ENCODE peak calls at places on chromosome 19, in five cellular contexts. One of them, this sample, is unnamed.

GRCh38 chr19:40745402-40745780 is 4.9 kb downstream of the ACTMAP start:
- DNase-seq in activated T-helper 1 cell treated with Interleukin-2 at 50 U/mL for 16 hours: no peak
- DNase-seq in HEK293T: no peak
- DNase-seq in stimulated activated CD8-positive, alpha-beta memory T cell treated with anti-CD3 and anti-CD28 coated beads, Interleukin-12 subunit alpha, Interleukin-12 subunit beta, amount 100 ng/mL, for 4 hours: no peak
- DNase-seq in activated naive CD4-positive, alpha-beta T cell treated with Interleukin-2 at 50 U/mL for 16 hours: no peak
- DNase-seq in this sample: no peak

GRCh38 chr19:53333071-53333465 is 481 bp upstream of the ZNF845 start:
- DNase-seq in activated T-helper 1 cell treated with Interleukin-2 at 50 U/mL for 16 hours: no peak
- DNase-seq in activated naive CD4-positive, alpha-beta T cell treated with Interleukin-2 at 50 U/mL for 16 hours: peak; percentile 38
- DNase-seq in HEK293T: no peak
- DNase-seq in stimulated activated CD8-positive, alpha-beta memory T cell treated with anti-CD3 and anti-CD28 coated beads, Interleukin-12 subunit alpha, Interleukin-12 subunit beta, amount 100 ng/mL, for 4 hours: no peak
- DNase-seq in this sample: peak; percentile 16

GRCh38 chr19:33736158-33736557 is 60.5 kb upstream of the KCTD15 start:
- DNase-seq in activated T-helper 1 cell treated with Interleukin-2 at 50 U/mL for 16 hours: no peak
- DNase-seq in HEK293T: no peak
- DNase-seq in activated naive CD4-positive, alpha-beta T cell treated with Interleukin-2 at 50 U/mL for 16 hours: no peak
- DNase-seq in stimulated activated CD8-positive, alpha-beta memory T cell treated with anti-CD3 and anti-CD28 coated beads, Interleukin-12 subunit alpha, Interleukin-12 subunit beta, amount 100 ng/mL, for 4 hours: no peak
- DNase-seq in this sample: no peak

GRCh38 chr19:50522881-50523280 is 9.2 kb upstream of the ASPDH start:
- DNase-seq in activated T-helper 1 cell treated with Interleukin-2 at 50 U/mL for 16 hours: no peak
- DNase-seq in HEK293T: no peak
- DNase-seq in activated naive CD4-positive, alpha-beta T cell treated with Interleukin-2 at 50 U/mL for 16 hours: no peak
- DNase-seq in stimulated activated CD8-positive, alpha-beta memory T cell treated with anti-CD3 and anti-CD28 coated beads, Interleukin-12 subunit alpha, Interleukin-12 subunit beta, amount 100 ng/mL, for 4 hours: no peak
- DNase-seq in this sample: no peak

GRCh38 chr19:51339687-51340656 is 2.0 kb downstream of the VSIG10L start:
- DNase-seq in activated naive CD4-positive, alpha-beta T cell treated with Interleukin-2 at 50 U/mL for 16 hours: peak; percentile 94
- DNase-seq in activated T-helper 1 cell treated with Interleukin-2 at 50 U/mL for 16 hours: peak; percentile 72
- DNase-seq in HEK293T: peak; percentile 98
- DNase-seq in stimulated activated CD8-positive, alpha-beta memory T cell treated with anti-CD3 and anti-CD28 coated beads, Interleukin-12 subunit alpha, Interleukin-12 subunit beta, amount 100 ng/mL, for 4 hours: peak; percentile 83
- DNase-seq in this sample: peak; percentile 96

GRCh38 chr19:45667620-45668341 is at the start of gene GIPR:
- DNase-seq in activated naive CD4-positive, alpha-beta T cell treated with Interleukin-2 at 50 U/mL for 16 hours: peak; percentile 71
- DNase-seq in activated T-helper 1 cell treated with Interleukin-2 at 50 U/mL for 16 hours: peak; percentile 39
- DNase-seq in HEK293T: no peak
- DNase-seq in stimulated activated CD8-positive, alpha-beta memory T cell treated with anti-CD3 and anti-CD28 coated beads, Interleukin-12 subunit alpha, Interleukin-12 subunit beta, amount 100 ng/mL, for 4 hours: peak; percentile 36
- DNase-seq in this sample: peak; percentile 53

GRCh38 chr19:16726916-16727315 is 7.3 kb downstream of the NWD1 start:
- DNase-seq in stimulated activated CD8-positive, alpha-beta memory T cell treated with anti-CD3 and anti-CD28 coated beads, Interleukin-12 subunit alpha, Interleukin-12 subunit beta, amount 100 ng/mL, for 4 hours: no peak
- DNase-seq in activated naive CD4-positive, alpha-beta T cell treated with Interleukin-2 at 50 U/mL for 16 hours: no peak
- DNase-seq in HEK293T: no peak
- DNase-seq in activated T-helper 1 cell treated with Interleukin-2 at 50 U/mL for 16 hours: no peak
- DNase-seq in this sample: no peak

GRCh38 chr19:18895828-18896341 is at the start of gene CERS1:
- DNase-seq in activated T-helper 1 cell treated with Interleukin-2 at 50 U/mL for 16 hours: no peak
- DNase-seq in HEK293T: peak; percentile 72
- DNase-seq in stimulated activated CD8-positive, alpha-beta memory T cell treated with anti-CD3 and anti-CD28 coated beads, Interleukin-12 subunit alpha, Interleukin-12 subunit beta, amount 100 ng/mL, for 4 hours: no peak
- DNase-seq in activated naive CD4-positive, alpha-beta T cell treated with Interleukin-2 at 50 U/mL for 16 hours: no peak
- DNase-seq in this sample: no peak

GRCh38 chr19:48745208-48745995 is 1.3 kb downstream of the IZUMO1 start:
- DNase-seq in activated naive CD4-positive, alpha-beta T cell treated with Interleukin-2 at 50 U/mL for 16 hours: peak; percentile 51
- DNase-seq in HEK293T: peak; percentile 62
- DNase-seq in stimulated activated CD8-positive, alpha-beta memory T cell treated with anti-CD3 and anti-CD28 coated beads, Interleukin-12 subunit alpha, Interleukin-12 subunit beta, amount 100 ng/mL, for 4 hours: no peak
- DNase-seq in activated T-helper 1 cell treated with Interleukin-2 at 50 U/mL for 16 hours: no peak
- DNase-seq in this sample: peak; percentile 53

GRCh38 chr19:10219678-10220077 is 11.5 kb downstream of the S1PR2 start:
- DNase-seq in activated naive CD4-positive, alpha-beta T cell treated with Interleukin-2 at 50 U/mL for 16 hours: peak; percentile 41
- DNase-seq in HEK293T: peak; percentile 61
- DNase-seq in activated T-helper 1 cell treated with Interleukin-2 at 50 U/mL for 16 hours: no peak
- DNase-seq in stimulated activated CD8-positive, alpha-beta memory T cell treated with anti-CD3 and anti-CD28 coated beads, Interleukin-12 subunit alpha, Interleukin-12 subunit beta, amount 100 ng/mL, for 4 hours: no peak
- DNase-seq in this sample: no peak

GRCh38 chr19:39413903-39414608 is 1.6 kb downstream of the PLEKHG2 start:
- DNase-seq in activated T-helper 1 cell treated with Interleukin-2 at 50 U/mL for 16 hours: no peak
- DNase-seq in HEK293T: no peak
- DNase-seq in activated naive CD4-positive, alpha-beta T cell treated with Interleukin-2 at 50 U/mL for 16 hours: no peak
- DNase-seq in stimulated activated CD8-positive, alpha-beta memory T cell treated with anti-CD3 and anti-CD28 coated beads, Interleukin-12 subunit alpha, Interleukin-12 subunit beta, amount 100 ng/mL, for 4 hours: no peak
- DNase-seq in this sample: no peak

GRCh38 chr19:32566246-32566830 is 14.7 kb upstream of the PDCD5 start:
- DNase-seq in HEK293T: no peak
- DNase-seq in activated naive CD4-positive, alpha-beta T cell treated with Interleukin-2 at 50 U/mL for 16 hours: no peak
- DNase-seq in stimulated activated CD8-positive, alpha-beta memory T cell treated with anti-CD3 and anti-CD28 coated beads, Interleukin-12 subunit alpha, Interleukin-12 subunit beta, amount 100 ng/mL, for 4 hours: no peak
- DNase-seq in activated T-helper 1 cell treated with Interleukin-2 at 50 U/mL for 16 hours: no peak
- DNase-seq in this sample: no peak

GRCh38 chr19:8592231-8593009 is 15.2 kb upstream of the MYO1F start:
- DNase-seq in HEK293T: peak; percentile 96
- DNase-seq in activated naive CD4-positive, alpha-beta T cell treated with Interleukin-2 at 50 U/mL for 16 hours: peak; percentile 96
- DNase-seq in activated T-helper 1 cell treated with Interleukin-2 at 50 U/mL for 16 hours: peak; percentile 88
- DNase-seq in stimulated activated CD8-positive, alpha-beta memory T cell treated with anti-CD3 and anti-CD28 coated beads, Interleukin-12 subunit alpha, Interleukin-12 subunit beta, amount 100 ng/mL, for 4 hours: peak; percentile 86
- DNase-seq in this sample: no peak

GRCh38 chr19:6021878-6022569 is 44.1 kb upstream of the RANBP3 start:
- DNase-seq in activated naive CD4-positive, alpha-beta T cell treated with Interleukin-2 at 50 U/mL for 16 hours: peak; percentile 76
- DNase-seq in HEK293T: peak; percentile 86
- DNase-seq in activated T-helper 1 cell treated with Interleukin-2 at 50 U/mL for 16 hours: peak; percentile 51
- DNase-seq in stimulated activated CD8-positive, alpha-beta memory T cell treated with anti-CD3 and anti-CD28 coated beads, Interleukin-12 subunit alpha, Interleukin-12 subunit beta, amount 100 ng/mL, for 4 hours: peak; percentile 42
- DNase-seq in this sample: peak; percentile 17

GRCh38 chr19:42121666-42122069 is 10.6 kb downstream of the POU2F2 start:
- DNase-seq in stimulated activated CD8-positive, alpha-beta memory T cell treated with anti-CD3 and anti-CD28 coated beads, Interleukin-12 subunit alpha, Interleukin-12 subunit beta, amount 100 ng/mL, for 4 hours: peak; percentile 79
- DNase-seq in activated naive CD4-positive, alpha-beta T cell treated with Interleukin-2 at 50 U/mL for 16 hours: peak; percentile 85
- DNase-seq in activated T-helper 1 cell treated with Interleukin-2 at 50 U/mL for 16 hours: peak; percentile 71
- DNase-seq in HEK293T: no peak
- DNase-seq in this sample: no peak

GRCh38 chr19:7947939-7948338 is 4.5 kb upstream of the TIMM44 start:
- DNase-seq in activated T-helper 1 cell treated with Interleukin-2 at 50 U/mL for 16 hours: no peak
- DNase-seq in stimulated activated CD8-positive, alpha-beta memory T cell treated with anti-CD3 and anti-CD28 coated beads, Interleukin-12 subunit alpha, Interleukin-12 subunit beta, amount 100 ng/mL, for 4 hours: no peak
- DNase-seq in HEK293T: no peak
- DNase-seq in activated naive CD4-positive, alpha-beta T cell treated with Interleukin-2 at 50 U/mL for 16 hours: no peak
- DNase-seq in this sample: no peak

GRCh38 chr19:8209111-8209964 is at the start of gene CERS4:
- DNase-seq in stimulated activated CD8-positive, alpha-beta memory T cell treated with anti-CD3 and anti-CD28 coated beads, Interleukin-12 subunit alpha, Interleukin-12 subunit beta, amount 100 ng/mL, for 4 hours: peak; percentile 70
- DNase-seq in HEK293T: peak; percentile 80
- DNase-seq in activated naive CD4-positive, alpha-beta T cell treated with Interleukin-2 at 50 U/mL for 16 hours: peak; percentile 82
- DNase-seq in activated T-helper 1 cell treated with Interleukin-2 at 50 U/mL for 16 hours: peak; percentile 72
- DNase-seq in this sample: peak; percentile 37

GRCh38 chr19:58562126-58563033 is 4.0 kb upstream of the UBE2M start:
- DNase-seq in stimulated activated CD8-positive, alpha-beta memory T cell treated with anti-CD3 and anti-CD28 coated beads, Interleukin-12 subunit alpha, Interleukin-12 subunit beta, amount 100 ng/mL, for 4 hours: no peak
- DNase-seq in HEK293T: no peak
- DNase-seq in activated naive CD4-positive, alpha-beta T cell treated with Interleukin-2 at 50 U/mL for 16 hours: peak; percentile 40
- DNase-seq in activated T-helper 1 cell treated with Interleukin-2 at 50 U/mL for 16 hours: no peak
- DNase-seq in this sample: no peak

GRCh38 chr19:2613507-2614295 is 88.8 kb downstream of the GNG7 start:
- DNase-seq in activated naive CD4-positive, alpha-beta T cell treated with Interleukin-2 at 50 U/mL for 16 hours: peak; percentile 69
- DNase-seq in activated T-helper 1 cell treated with Interleukin-2 at 50 U/mL for 16 hours: peak; percentile 38
- DNase-seq in stimulated activated CD8-positive, alpha-beta memory T cell treated with anti-CD3 and anti-CD28 coated beads, Interleukin-12 subunit alpha, Interleukin-12 subunit beta, amount 100 ng/mL, for 4 hours: peak; percentile 45
- DNase-seq in HEK293T: peak; percentile 56
- DNase-seq in this sample: peak; percentile 50